ENCODE peak calls at places on chromosomes 6 and 20, in eight cellular contexts. S is GM04504; N is SIG-M5; E is stimulated activated naive B cell treated with anti-CD40 and anti-IgM and Interleukin-4, amounts not matched to agents 10 μg/mL and 1 μg/mL and 100 μg/mL, for 72 hours; P is GF-D8; T is Calu3; K is hippocampal formation; B is EL. U is an unnamed sample.

GRCh38 chr20:17562804-17563305 is 7.0 kb upstream of the DSTN start:
- DNase-seq in E (no peak), N (no peak), T (no peak), K (no peak), S (no peak), P (no peak), B (peak; percentile 79), U (no peak)

GRCh38 chr6:27867941-27868705 is 44.1 kb downstream of the OR2B2 start:
- DNase-seq in E (no peak), B (peak; percentile 18), N (no peak), T (no peak), K (no peak), S (no peak), P (peak; percentile 57), U (no peak)

GRCh38 chr6:118285791-118286190 is 262.3 kb upstream of the PLN start:
- DNase-seq in B (peak; percentile 43), P (no peak), N (no peak), S (no peak), T (no peak), K (no peak), E (no peak), U (no peak)

GRCh38 chr6:131861356-131861755 is 53.5 kb downstream of the ENPP1 start:
- DNase-seq in T (no peak), B (peak; percentile 48), N (no peak), P (no peak), S (peak; percentile 38), K (no peak), E (no peak), U (no peak)

GRCh38 chr6:15096894-15097837 is 148.7 kb upstream of the JARID2 start:
- DNase-seq in P (no peak), E (no peak), K (no peak), N (no peak), S (no peak), T (no peak), B (no peak), U (no peak)

GRCh38 chr6:37987008-37987407 is 167.5 kb downstream of the ZFAND3 start:
- DNase-seq in S (no peak), P (no peak), K (no peak), T (no peak), N (no peak), E (no peak), B (peak; percentile 65), U (no peak)

GRCh38 chr6:30060634-30060981 is 457 bp upstream of the POLR1H start:
- DNase-seq in B (peak; percentile 37), E (peak; percentile 50), K (no peak), N (no peak), P (peak; percentile 43), T (peak; percentile 23), S (no peak), U (no peak)

GRCh38 chr6:15317934-15318902 is 72.3 kb downstream of the JARID2 start:
- DNase-seq in E (no peak), K (no peak), N (no peak), S (no peak), B (no peak), P (no peak), T (no peak), U (no peak)

GRCh38 chr6:133314951-133315350 is 73.8 kb downstream of the EYA4 start:
- DNase-seq in B (no peak), P (no peak), S (no peak), K (no peak), T (no peak), E (no peak), N (no peak), U (no peak)

GRCh38 chr20:45016089-45016641 is 49.9 kb downstream of the STK4 start:
- DNase-seq in P (no peak), B (peak; percentile 65), E (no peak), S (no peak), T (no peak), K (no peak), N (no peak), U (no peak)

GRCh38 chr6:155828989-155829388 is 373.4 kb upstream of the NOX3 start:
- DNase-seq in K (no peak), T (no peak), B (no peak), E (no peak), S (no peak), P (no peak), N (no peak), U (no peak)

GRCh38 chr20:9344080-9344920 is 170.1 kb upstream of the LAMP5 start:
- DNase-seq in T (no peak), P (no peak), N (no peak), B (peak; percentile 57), S (peak; percentile 57), E (no peak), K (no peak), U (no peak)

GRCh38 chr6:167819640-167820039 is 7.1 kb upstream of the AFDN start:
- DNase-seq in S (no peak), P (no peak), K (no peak), T (no peak), N (no peak), E (no peak), B (no peak), U (no peak)

GRCh38 chr6:108200631-108201030 is 34.8 kb downstream of the NR2E1 start:
- DNase-seq in S (no peak), N (no peak), K (no peak), B (peak; percentile 75), E (no peak), T (peak; percentile 66), P (no peak), U (no peak)

GRCh38 chr6:31578461-31579118 is 3.2 kb downstream of the TNF start:
- DNase-seq in S (no peak), N (no peak), B (no peak), K (no peak), T (peak; percentile 45), E (no peak), P (no peak), U (no peak)

GRCh38 chr6:105485456-105485855 is 82.6 kb upstream of the PREP start:
- DNase-seq in P (no peak), B (no peak), K (no peak), E (no peak), N (no peak), T (no peak), S (no peak), U (no peak)

GRCh38 chr6:140897804-140898573 is 1234.7 kb upstream of the GJE1 start:
- DNase-seq in S (no peak), N (no peak), B (no peak), P (peak; percentile 67), T (no peak), K (no peak), E (no peak), U (no peak)

U was measured in dorsolateral prefrontal cortex.